ENCODE peak calls at places on chromosomes 6 and 20, in nine cellular contexts. W, P, O, J, B, F, U, H and M are unnamed samples.

GRCh38 chr6:32852018-32852843 is 1.3 kb downstream of the TAP1 start:
- DNase-seq in O (no peak), U (no peak), J (no peak), W (no peak), P (peak; percentile 61), B (no peak), F (peak; percentile 53), H (no peak), M (no peak)

GRCh38 chr20:38855356-38855755 is 49.9 kb downstream of the PPP1R16B start:
- DNase-seq in F (no peak), B (no peak), J (no peak), O (no peak), H (no peak), W (no peak), U (no peak), P (peak; percentile 28), M (no peak)

GRCh38 chr6:79630883-79631799 is at the start of gene SH3BGRL2:
- DNase-seq in B (peak; percentile 55), W (peak; percentile 97), H (no peak), F (peak; percentile 28), J (peak; percentile 5), P (peak; percentile 80), U (peak; percentile 82), O (peak; percentile 92), M (no peak)

GRCh38 chr20:32445539-32446273 is 87.6 kb downstream of the ASXL1 start:
- DNase-seq in F (no peak), B (peak; percentile 33), H (no peak), J (no peak), U (peak; percentile 18), O (no peak), P (no peak), W (peak; percentile 73), M (no peak)

GRCh38 chr6:18021166-18021850 is 33.9 kb upstream of the KIF13A start:
- DNase-seq in W (no peak), O (no peak), J (no peak), U (no peak), F (no peak), B (no peak), P (no peak), H (no peak), M (no peak)

GRCh38 chr20:11902264-11902663 is 15.4 kb upstream of the BTBD3 start:
- DNase-seq in W (no peak), B (no peak), U (peak; percentile 72), F (no peak), O (no peak), H (no peak), P (peak; percentile 73), J (no peak), M (no peak)

GRCh38 chr20:31968299-31969126 is 562 bp downstream of the XKR7 start:
- DNase-seq in H (no peak), W (peak; percentile 92), B (peak; percentile 90), O (peak; percentile 68), J (peak; percentile 80), P (peak; percentile 65), F (peak; percentile 89), U (peak; percentile 55), M (peak; percentile 70)

GRCh38 chr20:51995038-51995437 is 192.7 kb upstream of the SALL4 start:
- DNase-seq in F (no peak), U (peak; percentile 41), P (no peak), B (no peak), W (no peak), O (no peak), H (no peak), J (no peak), M (no peak)

GRCh38 chr6:33203443-33204164 is 851 bp upstream of the HSD17B8 start:
- DNase-seq in B (no peak), J (no peak), P (no peak), W (no peak), H (no peak), O (no peak), U (no peak), F (no peak), M (no peak)

GRCh38 chr6:3565291-3565690 is 108.4 kb upstream of the SLC22A23 start:
- DNase-seq in U (no peak), B (no peak), F (no peak), W (no peak), J (no peak), P (no peak), O (no peak), H (no peak), M (no peak)

GRCh38 chr6:26347699-26348098 is 17.3 kb upstream of the BTN3A2 start:
- DNase-seq in F (no peak), B (no peak), H (no peak), P (no peak), J (no peak), O (no peak), U (no peak), W (no peak), M (no peak)

GRCh38 chr6:164795091-164795490 is 514.3 kb downstream of the C6orf118 start:
- DNase-seq in B (no peak), P (no peak), J (no peak), H (no peak), O (no peak), U (no peak), W (no peak), F (no peak), M (no peak)

GRCh38 chr20:57199656-57200405 is 66.6 kb downstream of the BMP7 start:
- DNase-seq in P (peak; percentile 35), O (no peak), F (no peak), J (no peak), B (no peak), H (no peak), W (no peak), U (no peak), M (no peak)

GRCh38 chr6:158205220-158205944 is 37.2 kb downstream of the GTF2H5 start:
- DNase-seq in O (no peak), W (no peak), B (no peak), H (no peak), F (no peak), P (peak; percentile 21), U (no peak), J (no peak), M (no peak)

GRCh38 chr6:47169785-47170685 is 127.9 kb upstream of the ADGRF1 start:
- DNase-seq in J (no peak), W (no peak), B (no peak), P (peak; percentile 80), H (no peak), O (no peak), U (no peak), F (no peak), M (no peak)